ENCODE peak calls at places on chromosome 9, in four cellular contexts. One of them, this sample, is unnamed.

GRCh38 chr9:110058304-110058953 is 149.5 kb downstream of the C9orf152 start:
- DNase-seq in cardiac muscle cell: peak
- DNase-seq in activated naive CD4-positive, alpha-beta T cell: peak
- DNase-seq in stimulated activated CD4-positive, alpha-beta T cell treated with anti-CD3 and anti-CD28 coated beads, Interleukin-15, amount 100 ng/mL, for 48 hours: no peak
- DNase-seq in this sample: no peak

GRCh38 chr9:73824671-73825070 is 672.5 kb upstream of the RORB start:
- DNase-seq in cardiac muscle cell: peak
- DNase-seq in activated naive CD4-positive, alpha-beta T cell: no peak
- DNase-seq in stimulated activated CD4-positive, alpha-beta T cell treated with anti-CD3 and anti-CD28 coated beads, Interleukin-15, amount 100 ng/mL, for 48 hours: no peak
- DNase-seq in this sample: no peak

GRCh38 chr9:87443461-87443860 is 54.2 kb upstream of the DAPK1 start:
- DNase-seq in cardiac muscle cell: no peak
- DNase-seq in activated naive CD4-positive, alpha-beta T cell: no peak
- DNase-seq in stimulated activated CD4-positive, alpha-beta T cell treated with anti-CD3 and anti-CD28 coated beads, Interleukin-15, amount 100 ng/mL, for 48 hours: no peak
- DNase-seq in this sample: no peak

GRCh38 chr9:93937193-93937592 is 18.0 kb downstream of the BARX1 start:
- DNase-seq in cardiac muscle cell: no peak
- DNase-seq in activated naive CD4-positive, alpha-beta T cell: no peak
- DNase-seq in stimulated activated CD4-positive, alpha-beta T cell treated with anti-CD3 and anti-CD28 coated beads, Interleukin-15, amount 100 ng/mL, for 48 hours: no peak
- DNase-seq in this sample: no peak

GRCh38 chr9:116837038-116837998 is 150.2 kb downstream of the TRIM32 start:
- DNase-seq in cardiac muscle cell: no peak
- DNase-seq in activated naive CD4-positive, alpha-beta T cell: no peak
- DNase-seq in stimulated activated CD4-positive, alpha-beta T cell treated with anti-CD3 and anti-CD28 coated beads, Interleukin-15, amount 100 ng/mL, for 48 hours: no peak
- DNase-seq in this sample: no peak

GRCh38 chr9:86705474-86705873 is 241.8 kb downstream of the GAS1 start:
- DNase-seq in cardiac muscle cell: no peak
- DNase-seq in activated naive CD4-positive, alpha-beta T cell: no peak
- DNase-seq in stimulated activated CD4-positive, alpha-beta T cell treated with anti-CD3 and anti-CD28 coated beads, Interleukin-15, amount 100 ng/mL, for 48 hours: no peak
- DNase-seq in this sample: no peak

GRCh38 chr9:105419981-105420597 is 27.7 kb upstream of the FSD1L start:
- DNase-seq in cardiac muscle cell: no peak
- DNase-seq in activated naive CD4-positive, alpha-beta T cell: no peak
- DNase-seq in stimulated activated CD4-positive, alpha-beta T cell treated with anti-CD3 and anti-CD28 coated beads, Interleukin-15, amount 100 ng/mL, for 48 hours: no peak
- DNase-seq in this sample: no peak

GRCh38 chr9:69471433-69471832 is 146.4 kb downstream of the ENTREP1 start:
- DNase-seq in cardiac muscle cell: peak
- DNase-seq in activated naive CD4-positive, alpha-beta T cell: no peak
- DNase-seq in stimulated activated CD4-positive, alpha-beta T cell treated with anti-CD3 and anti-CD28 coated beads, Interleukin-15, amount 100 ng/mL, for 48 hours: no peak
- DNase-seq in this sample: no peak

GRCh38 chr9:123058834-123059233 is 25.4 kb downstream of the GPR21 start:
- DNase-seq in cardiac muscle cell: peak
- DNase-seq in activated naive CD4-positive, alpha-beta T cell: no peak
- DNase-seq in stimulated activated CD4-positive, alpha-beta T cell treated with anti-CD3 and anti-CD28 coated beads, Interleukin-15, amount 100 ng/mL, for 48 hours: no peak
- DNase-seq in this sample: no peak

GRCh38 chr9:121902483-121903135 is 190.5 kb downstream of the TTLL11 start:
- DNase-seq in cardiac muscle cell: peak
- DNase-seq in activated naive CD4-positive, alpha-beta T cell: no peak
- DNase-seq in stimulated activated CD4-positive, alpha-beta T cell treated with anti-CD3 and anti-CD28 coated beads, Interleukin-15, amount 100 ng/mL, for 48 hours: no peak
- DNase-seq in this sample: no peak

GRCh38 chr9:16207161-16207560 is 654.3 kb downstream of the CCDC171 start:
- DNase-seq in cardiac muscle cell: peak
- DNase-seq in activated naive CD4-positive, alpha-beta T cell: no peak
- DNase-seq in stimulated activated CD4-positive, alpha-beta T cell treated with anti-CD3 and anti-CD28 coated beads, Interleukin-15, amount 100 ng/mL, for 48 hours: no peak
- DNase-seq in this sample: no peak

GRCh38 chr9:119160559-119160958 is 208.7 kb downstream of the BRINP1 start:
- DNase-seq in cardiac muscle cell: no peak
- DNase-seq in activated naive CD4-positive, alpha-beta T cell: no peak
- DNase-seq in stimulated activated CD4-positive, alpha-beta T cell treated with anti-CD3 and anti-CD28 coated beads, Interleukin-15, amount 100 ng/mL, for 48 hours: no peak
- DNase-seq in this sample: no peak

GRCh38 chr9:35029852-35030251 is 40.3 kb downstream of the DNAJB5 start:
- DNase-seq in cardiac muscle cell: peak
- DNase-seq in activated naive CD4-positive, alpha-beta T cell: no peak
- DNase-seq in stimulated activated CD4-positive, alpha-beta T cell treated with anti-CD3 and anti-CD28 coated beads, Interleukin-15, amount 100 ng/mL, for 48 hours: no peak
- DNase-seq in this sample: no peak

GRCh38 chr9:36039696-36040095 is 3.0 kb downstream of the RECK start:
- DNase-seq in cardiac muscle cell: peak
- DNase-seq in activated naive CD4-positive, alpha-beta T cell: no peak
- DNase-seq in stimulated activated CD4-positive, alpha-beta T cell treated with anti-CD3 and anti-CD28 coated beads, Interleukin-15, amount 100 ng/mL, for 48 hours: no peak
- DNase-seq in this sample: no peak

GRCh38 chr9:137295313-137296213 is 6.5 kb downstream of the NRARP start:
- DNase-seq in cardiac muscle cell: peak
- DNase-seq in activated naive CD4-positive, alpha-beta T cell: no peak
- DNase-seq in stimulated activated CD4-positive, alpha-beta T cell treated with anti-CD3 and anti-CD28 coated beads, Interleukin-15, amount 100 ng/mL, for 48 hours: no peak
- DNase-seq in this sample: peak

This sample was measured in NCI-H2171.